ENCODE peak calls at places on chromosome 22, in five cellular contexts. Q, A, H, M and O are unnamed samples.

GRCh38 chr22:42317691-42318547 is 47.5 kb upstream of the TCF20 start:
- ATAC-seq in H (peak), A (no peak), M (peak), Q (peak), O (no peak)

GRCh38 chr22:43293661-43294392 is 49.3 kb downstream of the SCUBE1 start:
- ATAC-seq in M (peak), A (no peak), H (peak), Q (no peak), O (no peak)

GRCh38 chr22:19730141-19730661 is 6.9 kb downstream of the GP1BB start:
- ATAC-seq in Q (peak), A (peak), M (peak), H (peak), O (peak)

GRCh38 chr22:36323182-36323854 is 64.4 kb downstream of the MYH9 start:
- ATAC-seq in A (no peak), H (no peak), M (peak), Q (peak), O (no peak)

GRCh38 chr22:44412136-44412731 is 85.8 kb downstream of the RTL6 start:
- ATAC-seq in Q (no peak), H (no peak), M (no peak), A (no peak), O (no peak)

GRCh38 chr22:42595434-42595833 is 19.2 kb downstream of the POLDIP3 start:
- ATAC-seq in M (no peak), Q (peak), A (no peak), H (no peak), O (no peak)

GRCh38 chr22:40385041-40385782 is 14.8 kb downstream of the SGSM3 start:
- ATAC-seq in H (no peak), Q (no peak), M (peak), A (peak), O (peak)

GRCh38 chr22:38104084-38104483 is 6.4 kb downstream of the BAIAP2L2 start:
- ATAC-seq in H (peak), Q (no peak), M (no peak), A (no peak), O (no peak)

GRCh38 chr22:40485813-40486610 is 115.6 kb downstream of the SGSM3 start:
- ATAC-seq in A (no peak), M (no peak), H (no peak), Q (peak), O (no peak)

GRCh38 chr22:19974935-19975706 is 33.5 kb upstream of the TXNRD2 start:
- ATAC-seq in A (peak), M (no peak), H (peak), Q (no peak), O (no peak)

GRCh38 chr22:48565901-48566501 is 1261.7 kb downstream of the BRD1 start:
- ATAC-seq in Q (no peak), H (no peak), M (no peak), A (no peak), O (no peak)

GRCh38 chr22:46673677-46674236 is 53.6 kb downstream of the GRAMD4 start:
- ATAC-seq in M (peak), Q (no peak), H (no peak), A (peak), O (peak)

GRCh38 chr22:50019316-50019715 is 6.8 kb upstream of the IL17REL start:
- ATAC-seq in Q (no peak), A (peak), M (no peak), H (no peak), O (no peak)

GRCh38 chr22:35896306-35896705 is 132.3 kb downstream of the RBFOX2 start:
- ATAC-seq in M (no peak), H (no peak), A (no peak), Q (no peak), O (no peak)

GRCh38 chr22:21567456-21568206 is at the start of gene UBE2L3:
- ATAC-seq in A (peak), Q (peak), H (peak), M (peak), O (peak)

GRCh38 chr22:27195104-27195503 is 537.7 kb downstream of the MIAT start:
- ATAC-seq in H (no peak), M (peak), A (no peak), Q (peak), O (no peak)

GRCh38 chr22:47169801-47170140 is 407.3 kb downstream of the TBC1D22A start:
- ATAC-seq in M (no peak), Q (no peak), A (no peak), H (peak), O (no peak)

GRCh38 chr22:24305260-24305692 is 34.6 kb downstream of the SPECC1L start:
- ATAC-seq in H (no peak), M (no peak), Q (no peak), A (peak), O (peak)

GRCh38 chr22:37419370-37419915 is 7.8 kb downstream of the ELFN2 start:
- ATAC-seq in M (peak), A (no peak), Q (no peak), H (no peak), O (peak)

GRCh38 chr22:49693416-49693815 is 134.3 kb downstream of the BRD1 start:
- ATAC-seq in Q (peak), M (no peak), A (no peak), H (no peak), O (no peak)